ENCODE peak calls at places on chromosomes 2 and 18, in eight cellular contexts. O is HCT116, Q is GM23338, A is MM.1S, T is PC-3, C is SK-N-SH, J is OCI-LY7, H is neural progenitor cell. D is an unnamed sample.

GRCh38 chr2:101718993-101719571 is 21.6 kb downstream of the MAP4K4 start:
- DNase-seq in J (peak; percentile 71), T (peak; percentile 32), Q (no peak), O (no peak), H (no peak), A (no peak), C (no peak), D (no peak)

GRCh38 chr2:177422271-177422670 is 29.7 kb downstream of the AGPS start:
- DNase-seq in J (no peak), A (no peak), O (no peak), C (no peak), T (no peak), H (no peak), Q (no peak), D (no peak)

GRCh38 chr2:86035371-86035882 is 70.3 kb downstream of the POLR1A start:
- DNase-seq in C (no peak), J (peak; percentile 46), O (no peak), Q (no peak), A (peak; percentile 18), H (no peak), T (no peak), D (no peak)

GRCh38 chr2:111946294-111947114 is 48.1 kb downstream of the MERTK start:
- DNase-seq in T (peak; percentile 99), A (peak; percentile 67), C (no peak), O (peak; percentile 94), H (no peak), J (no peak), Q (peak; percentile 24), D (peak; percentile 87)

GRCh38 chr2:98464772-98465310 is 20.2 kb downstream of the INPP4A start:
- DNase-seq in C (no peak), O (no peak), T (no peak), Q (no peak), A (peak; percentile 91), J (peak; percentile 13), H (no peak), D (no peak)

GRCh38 chr2:10620481-10620880 is 69.3 kb downstream of the NOL10 start:
- DNase-seq in C (no peak), A (peak; percentile 50), O (no peak), Q (no peak), H (no peak), J (no peak), T (peak; percentile 26), D (no peak)

GRCh38 chr2:134232868-134233732 is 20.8 kb upstream of the MGAT5 start:
- DNase-seq in J (peak; percentile 81), C (no peak), A (peak; percentile 89), H (no peak), Q (no peak), O (no peak), T (peak; percentile 87), D (no peak)

GRCh38 chr2:230226090-230226551 is 585 bp downstream of the SP140 start:
- DNase-seq in H (no peak), C (no peak), A (peak; percentile 54), T (no peak), J (peak; percentile 88), O (no peak), Q (no peak), D (no peak)

GRCh38 chr2:65057391-65058052 is 1.3 kb downstream of the CEP68 start:
- DNase-seq in O (no peak), A (no peak), Q (peak; percentile 40), J (peak; percentile 46), C (no peak), T (peak; percentile 83), H (no peak), D (no peak)

GRCh38 chr2:210626849-210627248 is 70.5 kb downstream of the CPS1 start:
- DNase-seq in O (no peak), T (peak; percentile 54), C (no peak), H (no peak), J (no peak), Q (no peak), A (peak; percentile 25), D (no peak)

GRCh38 chr18:76977681-76978234 is 154.8 kb downstream of the MBP start:
- DNase-seq in Q (no peak), J (no peak), A (no peak), T (no peak), H (no peak), O (no peak), C (no peak), D (no peak)

GRCh38 chr2:20623741-20624155 is 27.1 kb downstream of the HS1BP3 start:
- DNase-seq in O (no peak), Q (no peak), H (no peak), A (no peak), T (no peak), C (no peak), J (no peak), D (no peak)

GRCh38 chr2:35989523-35989922 is 366.1 kb upstream of the CRIM1 start:
- DNase-seq in Q (peak; percentile 13), C (no peak), A (no peak), T (no peak), O (no peak), H (peak; percentile 86), J (no peak), D (peak; percentile 26)

GRCh38 chr2:60708630-60709320 is 47.3 kb upstream of the PAPOLG start:
- DNase-seq in A (no peak), H (no peak), T (no peak), J (no peak), C (no peak), Q (no peak), O (no peak), D (no peak)

GRCh38 chr18:3250237-3251107 is 2.9 kb downstream of the MYL12A start:
- DNase-seq in T (peak; percentile 75), Q (no peak), H (no peak), J (no peak), C (no peak), A (no peak), O (no peak), D (no peak)

GRCh38 chr2:18829331-18829902 is 240.0 kb upstream of the NT5C1B start:
- DNase-seq in J (no peak), T (peak; percentile 72), A (no peak), H (no peak), C (no peak), O (no peak), Q (no peak), D (no peak)

GRCh38 chr2:64250751-64251405 is 106.7 kb upstream of the PELI1 start:
- DNase-seq in J (no peak), A (no peak), C (no peak), T (no peak), Q (peak; percentile 61), H (no peak), O (no peak), D (no peak)

GRCh38 chr2:138084206-138084605 is 119.9 kb downstream of the HNMT start:
- DNase-seq in O (no peak), A (no peak), H (no peak), C (no peak), J (no peak), T (no peak), Q (no peak), D (no peak)

GRCh38 chr2:155332016-155332415 is 633.5 kb downstream of the KCNJ3 start:
- DNase-seq in C (no peak), O (no peak), A (no peak), H (no peak), J (no peak), T (no peak), Q (no peak), D (no peak)

GRCh38 chr18:78796693-78797455 is 182.7 kb upstream of the SALL3 start:
- DNase-seq in A (no peak), T (no peak), H (no peak), O (no peak), J (no peak), C (no peak), Q (no peak), D (no peak)

GRCh38 chr18:56139792-56140254 is 498.6 kb downstream of the TXNL1 start:
- DNase-seq in O (no peak), A (no peak), H (no peak), C (no peak), Q (no peak), J (no peak), T (no peak), D (peak; percentile 39)

GRCh38 chr2:229261076-229261475 is 10.0 kb downstream of the PID1 start:
- DNase-seq in Q (no peak), C (no peak), J (no peak), H (no peak), A (no peak), O (no peak), T (no peak), D (no peak)

GRCh38 chr2:3460831-3461544 is 58.3 kb downstream of the ADI1 start:
- DNase-seq in O (no peak), A (no peak), H (no peak), T (no peak), J (no peak), Q (no peak), C (no peak), D (no peak)

GRCh38 chr2:28621172-28622100 is 125.6 kb downstream of the PLB1 start:
- DNase-seq in T (peak; percentile 92), A (peak; percentile 21), H (peak; percentile 70), Q (peak; percentile 49), O (peak; percentile 58), C (peak; percentile 47), J (no peak), D (peak; percentile 93)
- TF ChIP-seq CTCF in T (peak; percentile 80), A (peak; percentile 46), H (peak; percentile 45), Q (peak; percentile 78), O (peak; percentile 94), C (peak; percentile 47), J (no peak), D (peak; percentile 50)

GRCh38 chr18:28666216-28666615 is 489.3 kb upstream of the CDH2 start:
- DNase-seq in O (no peak), Q (no peak), H (no peak), J (no peak), T (peak; percentile 17), C (no peak), A (no peak), D (no peak)
- TF ChIP-seq EZH2phosphoT487 in O (no peak), Q (no peak), H (no peak), J (no peak), T (no peak), C (no peak), A (no peak), D (no peak)

GRCh38 chr2:198930170-198930569 is 527.6 kb downstream of the SATB2 start:
- DNase-seq in O (no peak), C (no peak), Q (peak; percentile 61), J (peak; percentile 25), T (no peak), H (peak; percentile 33), A (peak; percentile 22), D (no peak)
- TF ChIP-seq CTCF in O (no peak), C (no peak), Q (peak; percentile 71), J (peak; percentile 74), T (peak; percentile 33), H (peak; percentile 61), A (peak; percentile 46), D (no peak)

DNA sequence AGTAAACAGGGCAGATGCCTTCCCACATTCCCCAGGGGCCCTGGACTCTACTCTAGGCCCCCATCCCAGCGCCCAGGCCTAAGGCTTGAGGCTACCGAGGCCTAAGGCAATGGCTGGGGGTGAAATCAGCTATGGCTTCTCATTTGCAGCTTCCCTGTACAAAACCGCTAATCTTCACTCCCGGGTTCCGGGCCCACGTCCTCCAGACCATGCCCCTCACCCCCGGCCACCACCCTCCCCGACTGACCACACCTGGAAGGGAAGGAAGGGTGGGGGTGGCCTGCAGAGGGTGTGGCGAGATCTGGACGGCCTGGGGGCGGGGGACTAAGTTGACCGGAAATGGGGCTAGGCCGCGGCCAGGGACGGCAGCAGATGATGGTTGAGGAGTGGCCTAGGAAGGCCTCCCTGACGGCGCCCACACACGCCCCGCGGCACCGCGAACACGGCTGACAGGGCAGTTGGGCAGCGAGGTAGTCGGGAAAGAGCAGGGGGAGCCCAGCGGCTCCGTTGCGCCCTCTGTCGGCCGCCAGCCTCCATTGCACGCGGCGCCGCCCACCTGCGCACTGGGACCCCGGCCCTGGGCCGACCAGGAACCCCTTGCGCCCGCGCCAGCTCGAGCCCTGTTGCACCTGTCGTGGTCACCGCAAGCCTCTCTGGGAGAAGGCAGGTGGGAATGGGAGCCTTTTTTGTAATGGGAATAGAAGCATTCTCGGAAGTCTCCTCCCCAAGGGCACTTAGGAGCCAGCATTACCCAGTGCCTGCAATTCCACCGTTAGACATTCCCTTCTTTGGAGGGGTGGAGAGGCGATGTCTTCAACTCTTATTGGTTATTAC is 117.1 kb upstream of the STPG4 start:
- DNase-seq in O (peak; percentile 26), A (peak; percentile 50), J (peak; percentile 29), T (peak; percentile 70), Q (peak; percentile 82), H (peak; percentile 71), C (peak; percentile 98), D (peak; percentile 59)
- TF ChIP-seq EZH2phosphoT487 in O (no peak), A (no peak), J (no peak), T (no peak), Q (no peak), H (no peak), C (no peak), D (no peak)

D was measured in hepatocyte.